ENCODE peak calls at places on chromosomes 13 and 19, in seven cellular contexts. L is GF-D8; T is iPS-NIHi11; P is AG08396; F is HFF-Myc; W is H54; X is stimulated activated CD8-positive, alpha-beta memory T cell treated with anti-CD3 and anti-CD28 coated beads, Interleukin-2, amount 100 ng/mL, for 48 hours. V is an unnamed sample.

GRCh38 chr13:44967656-44968451 is 21.4 kb downstream of the NUFIP1 start:
- DNase-seq in L (no peak), X (no peak), T (no peak), P (peak; percentile 18), W (no peak), F (no peak), V (no peak)

GRCh38 chr13:101283782-101284181 is 132.5 kb downstream of the NALCN start:
- DNase-seq in P (no peak), L (no peak), F (no peak), T (no peak), W (no peak), X (no peak), V (no peak)

GRCh38 chr13:93004919-93005318 is 221.7 kb upstream of the GPC6 start:
- DNase-seq in F (peak; percentile 4), P (no peak), W (no peak), T (peak; percentile 3), X (no peak), L (no peak), V (no peak)

GRCh38 chr13:24050292-24050711 is 110.2 kb upstream of the SPATA13 start:
- DNase-seq in F (peak; percentile 52), X (no peak), T (no peak), W (peak; percentile 21), P (peak; percentile 37), L (no peak), V (no peak)

GRCh38 chr13:90868321-90868920 is 479.1 kb upstream of the MIR17HG start:
- DNase-seq in P (peak; percentile 5), X (no peak), T (no peak), W (no peak), F (no peak), L (no peak), V (no peak)

GRCh38 chr19:20607943-20608342 is 42.4 kb upstream of the ZNF737 start:
- DNase-seq in L (no peak), P (no peak), X (no peak), W (no peak), F (no peak), T (no peak), V (no peak)

GRCh38 chr19:2627319-2627829 is 75.1 kb downstream of the GNG7 start:
- DNase-seq in P (peak; percentile 94), L (peak; percentile 57), W (peak; percentile 99), F (peak; percentile 84), T (peak; percentile 39), X (no peak), V (peak; percentile 30)

GRCh38 chr19:55014714-55015113 is 23.4 kb downstream of the GP6 start:
- DNase-seq in F (no peak), L (no peak), W (no peak), T (no peak), X (no peak), P (no peak), V (no peak)

GRCh38 chr19:57829316-57829715 is 783 bp upstream of the ZNF587B start:
- DNase-seq in P (no peak), X (no peak), T (no peak), L (no peak), W (no peak), F (no peak), V (no peak)

GRCh38 chr19:2095338-2095938 is 688 bp downstream of the MOB3A start:
- DNase-seq in T (no peak), X (no peak), P (no peak), F (no peak), W (no peak), L (no peak), V (peak; percentile 71)

GRCh38 chr13:29743229-29743786 is 107.1 kb downstream of the UBL3 start:
- DNase-seq in W (no peak), L (no peak), F (peak; percentile 89), T (no peak), X (no peak), P (no peak), V (no peak)

GRCh38 chr13:36421447-36421846 is 10.8 kb upstream of the CCNA1 start:
- DNase-seq in P (no peak), T (no peak), W (no peak), L (peak; percentile 58), X (no peak), F (no peak), V (no peak)

GRCh38 chr19:58007285-58007684 is 4.7 kb upstream of the ZNF606 start:
- DNase-seq in T (no peak), W (no peak), P (no peak), X (no peak), L (no peak), F (no peak), V (no peak)

GRCh38 chr13:23620211-23620610 is 50.0 kb downstream of the TNFRSF19 start:
- DNase-seq in P (no peak), F (no peak), W (no peak), X (no peak), L (no peak), T (no peak), V (no peak)